ENCODE peak calls at places on chromosomes 7 and 10, in five cellular contexts. P is iPS DF 6.9, N is adrenal gland, L is PC-9, O is lower lobe of right lung. R is an unnamed sample.

GRCh38 chr7:84207620-84208019 is 13.0 kb upstream of the SEMA3A start:
- DNase-seq in L (no peak), N (no peak), O (no peak), P (no peak), R (no peak)

GRCh38 chr7:43756368-43757072 is 2.0 kb upstream of the BLVRA start:
- DNase-seq in P (no peak), L (peak), N (peak), O (no peak), R (no peak)

GRCh38 chr10:69334258-69335062 is 56.2 kb downstream of the HK1 start:
- DNase-seq in P (no peak), N (no peak), O (no peak), L (peak), R (no peak)

GRCh38 chr7:49580000-49580399 is 193.4 kb upstream of the VWC2 start:
- DNase-seq in P (no peak), O (no peak), L (no peak), N (no peak), R (no peak)

GRCh38 chr10:77801474-77802238 is 124.9 kb downstream of the DLG5 start:
- DNase-seq in P (no peak), L (no peak), O (peak), N (peak), R (peak)

GRCh38 chr7:77290425-77290824 is 90.8 kb upstream of the FGL2 start:
- DNase-seq in O (no peak), L (no peak), N (no peak), P (no peak), R (no peak)

GRCh38 chr10:4512557-4513286 is 313.3 kb upstream of the AKR1E2 start:
- DNase-seq in N (peak), O (peak), L (no peak), P (peak), R (no peak)

GRCh38 chr10:49579621-49580020 is 30.5 kb upstream of the SLC18A3 start:
- DNase-seq in O (no peak), L (no peak), N (peak), P (no peak), R (no peak)

GRCh38 chr10:78470267-78471103 is 436.8 kb downstream of the RPS24 start:
- DNase-seq in P (no peak), L (no peak), O (no peak), N (peak), R (peak)

GRCh38 chr10:124064158-124064603 is 29.2 kb downstream of the CHST15 start:
- DNase-seq in N (no peak), O (no peak), L (no peak), P (no peak), R (no peak)

GRCh38 chr7:47503283-47503682 is 78.6 kb downstream of the TNS3 start:
- DNase-seq in N (no peak), P (no peak), O (no peak), L (no peak), R (no peak)

GRCh38 chr7:114345494-114345893 is 69.1 kb upstream of the FOXP2 start:
- DNase-seq in P (no peak), O (no peak), N (no peak), L (no peak), R (no peak)

GRCh38 chr7:32043688-32044087 is 26.5 kb downstream of the PDE1C start:
- DNase-seq in L (no peak), O (no peak), N (no peak), P (no peak), R (no peak)

GRCh38 chr10:125209591-125210373 is 49.4 kb upstream of the CTBP2 start:
- DNase-seq in L (no peak), N (no peak), O (no peak), P (no peak), R (no peak)

GRCh38 chr10:88149906-88150305 is 286.5 kb downstream of the PTEN start:
- DNase-seq in L (no peak), P (no peak), N (no peak), O (no peak), R (no peak)

GRCh38 chr10:6233725-6234277 is 31.1 kb downstream of the PFKFB3 start:
- DNase-seq in P (no peak), N (no peak), L (no peak), O (no peak), R (no peak)

GRCh38 chr7:16627236-16627635 is 18.3 kb downstream of the ANKMY2 start:
- DNase-seq in O (no peak), L (no peak), P (no peak), N (peak), R (no peak)

GRCh38 chr7:157930926-157931466 is 594.2 kb downstream of the DNAJB6 start:
- DNase-seq in P (no peak), L (no peak), N (no peak), O (no peak), R (no peak)

GRCh38 chr7:40059057-40059456 is 75.4 kb downstream of the MPLKIP start:
- DNase-seq in O (no peak), P (no peak), L (no peak), N (no peak), R (no peak)

GRCh38 chr10:90745565-90745964 is 112.3 kb downstream of the HTR7 start:
- DNase-seq in P (no peak), L (no peak), N (no peak), O (no peak), R (no peak)

DNA sequence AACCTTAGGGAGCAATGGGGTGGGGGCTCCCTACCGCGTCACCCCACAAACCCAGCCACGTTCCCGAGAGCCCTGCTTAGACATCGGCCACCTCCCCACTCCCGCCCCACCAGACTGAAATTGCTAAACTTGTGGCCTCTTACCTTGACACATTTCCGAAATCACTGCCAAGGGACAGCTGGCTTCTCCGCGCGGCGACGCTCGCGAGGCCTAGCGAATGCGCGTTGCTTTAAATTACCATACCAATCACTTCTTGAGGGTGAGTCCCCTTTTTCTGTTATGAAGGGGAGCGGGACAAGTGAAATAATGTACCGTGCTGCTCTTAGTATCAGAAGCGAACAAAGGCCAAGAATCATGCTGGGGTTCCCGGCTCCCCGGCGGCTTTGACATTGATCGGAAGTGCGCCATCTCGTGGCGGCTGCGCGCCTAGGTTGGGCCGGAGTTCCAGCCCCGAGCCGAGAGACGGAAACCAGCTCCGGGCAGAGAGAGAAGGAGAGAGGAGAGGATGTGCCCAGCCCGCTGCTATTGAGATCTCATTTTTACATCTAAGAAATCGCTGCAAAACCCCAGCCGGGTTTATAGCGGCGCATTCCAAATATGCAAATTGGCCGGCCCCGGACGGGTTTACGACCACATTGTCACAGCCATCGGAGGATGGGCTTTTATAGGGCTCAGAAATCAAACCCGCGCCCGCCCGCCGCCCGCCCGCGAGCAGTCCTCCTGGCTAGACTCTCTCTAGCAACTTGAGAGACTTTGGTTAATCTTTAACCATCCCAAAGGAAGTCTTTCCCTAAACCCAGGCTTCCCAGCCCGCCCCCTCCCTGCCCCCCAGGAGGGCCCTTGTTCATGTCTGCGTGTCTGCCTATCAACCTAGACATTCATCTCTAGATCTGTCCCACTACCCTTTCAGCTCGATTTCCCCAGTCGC is 5.3 kb downstream of the HOXA11 start:
- DNase-seq in L (no peak), O (peak), N (peak), P (no peak), R (peak)
- H3K4me3 ChIP-seq in L (no peak), O (peak), N (no peak), P (no peak), R (peak)

GRCh38 chr7:106068986-106069385 is 43.1 kb downstream of the SYPL1 start:
- DNase-seq in P (no peak), O (no peak), L (peak), N (no peak), R (no peak)
- H3K27ac ChIP-seq in P (no peak), O (no peak), L (no peak), N (no peak), R (peak)

GRCh38 chr10:102114861-102115618 is 5.1 kb downstream of the LDB1 start:
- DNase-seq in O (peak), L (peak), P (no peak), N (peak), R (peak)

GRCh38 chr10:102113261-102113955 is 6.8 kb downstream of the LDB1 start:
- DNase-seq in P (no peak), O (no peak), N (no peak), L (no peak), R (no peak)

GRCh38 chr10:102111276-102111675 is 8.9 kb downstream of the LDB1 start:
- DNase-seq in O (no peak), N (no peak), L (no peak), P (no peak), R (no peak)

GRCh38 chr10:102113956-102114857 is 6.0 kb downstream of the LDB1 start:
- DNase-seq in P (no peak), O (no peak), L (no peak), N (peak), R (no peak)

DNA sequence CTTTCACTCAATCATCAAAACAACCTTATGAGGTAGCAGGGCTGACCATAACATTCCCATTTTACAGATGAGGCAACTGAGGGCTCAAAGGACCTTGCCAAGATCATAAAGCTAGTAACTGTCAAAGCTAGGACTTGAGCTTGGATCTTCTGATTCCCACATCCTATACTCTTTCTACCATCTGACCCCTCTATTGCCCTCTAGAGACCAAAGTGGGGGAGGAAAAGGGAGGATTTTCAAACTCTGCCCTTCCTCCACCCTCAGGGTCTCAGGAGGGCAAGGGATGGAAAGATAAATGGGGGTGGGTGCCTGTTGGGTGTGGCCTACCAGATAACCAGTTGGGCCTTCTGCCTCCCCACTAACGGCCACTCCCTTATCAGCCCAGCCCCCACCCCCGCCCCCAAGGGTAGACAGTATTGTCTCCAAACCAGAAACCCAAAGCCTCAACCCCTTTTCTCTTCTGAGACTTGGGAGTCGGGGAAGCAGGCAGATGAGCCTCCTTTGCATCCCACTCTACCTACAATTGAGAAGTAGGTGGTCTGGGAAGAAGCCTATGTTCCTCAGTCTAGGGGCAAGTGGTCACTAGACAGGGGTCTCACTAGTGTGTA is 7.9 kb downstream of the LDB1 start:
- DNase-seq in O (no peak), L (no peak), N (no peak), P (no peak), R (no peak)
- H3K4me3 ChIP-seq in O (no peak), L (no peak), N (no peak), P (no peak), R (no peak)

GRCh38 chr10:103276251-103276936 is 544 bp upstream of the INA start:
- DNase-seq in O (no peak), L (no peak), P (no peak), N (no peak), R (no peak)
- H3K27ac ChIP-seq in O (no peak), L (no peak), P (no peak), N (no peak), R (no peak)

DNA sequence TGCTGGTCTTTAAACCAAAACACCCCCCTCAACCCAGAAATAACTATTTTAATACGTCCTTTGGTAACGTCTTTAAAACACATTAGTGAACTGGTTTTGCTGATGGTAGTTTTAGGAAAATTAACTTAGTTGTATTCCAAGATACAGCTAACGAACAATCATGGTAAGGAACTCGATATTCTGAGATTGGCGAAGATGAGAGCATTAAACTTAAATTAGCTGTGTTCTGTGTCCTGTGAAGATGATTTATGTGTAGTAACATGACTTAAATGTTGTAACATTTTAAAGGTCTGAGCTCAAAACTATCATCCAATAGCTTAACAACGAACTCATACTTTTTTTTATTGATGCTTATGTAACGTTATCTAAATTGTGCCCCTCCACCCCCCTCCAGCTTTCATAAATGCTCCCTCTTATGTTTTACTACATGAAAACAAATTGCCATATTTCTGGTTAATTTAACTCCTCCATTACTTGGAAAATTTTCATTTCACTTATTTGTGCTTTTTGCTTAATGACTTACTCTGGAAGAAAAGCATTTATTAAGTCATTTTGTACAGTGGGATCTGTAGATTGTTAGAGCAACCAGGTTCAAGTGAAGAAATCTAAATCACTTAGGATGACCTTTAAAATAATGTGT is 1.7 kb downstream of the SDK1 start:
- DNase-seq in P (no peak), O (no peak), L (no peak), N (no peak), R (no peak)
- H3K4me3 ChIP-seq in P (no peak), O (peak), L (peak), N (no peak), R (no peak)

GRCh38 chr10:943334-944033 is 12.0 kb upstream of the LARP4B start:
- DNase-seq in L (no peak), P (no peak), O (no peak), N (no peak), R (no peak)
- H3K27ac ChIP-seq in L (no peak), P (no peak), O (peak), N (no peak), R (no peak)

GRCh38 chr10:86674912-86675311 is 6.6 kb downstream of the LDB3 start:
- DNase-seq in L (no peak), P (no peak), N (no peak), O (no peak), R (no peak)
- H3K4me3 ChIP-seq in L (no peak), P (no peak), N (no peak), O (no peak), R (no peak)

R was measured in RWPE2.